ENCODE peak calls at places on chromosome 11, in nine cellular contexts. M, Q, K, H, L, B, I, P and F are unnamed samples.

GRCh38 chr11:74330065-74330858 is 18.8 kb upstream of the P4HA3 start:
- DNase-seq in M (no peak), Q (no peak), K (no peak), H (no peak), L (no peak), B (no peak), I (no peak), P (peak; percentile 61), F (no peak)

GRCh38 chr11:60672255-60672654 is 27.2 kb upstream of the MS4A8 start:
- DNase-seq in M (no peak), Q (no peak), K (no peak), H (no peak), L (no peak), B (no peak), I (no peak), P (no peak), F (no peak)

GRCh38 chr11:130897262-130898182 is 18.8 kb downstream of the SNX19 start:
- DNase-seq in M (no peak), Q (no peak), K (peak; percentile 93), H (peak; percentile 91), L (peak; percentile 90), B (peak; percentile 44), I (peak; percentile 88), P (peak; percentile 86), F (no peak)

GRCh38 chr11:13929551-13929950 is 33.0 kb upstream of the SPON1 start:
- DNase-seq in M (no peak), Q (peak; percentile 48), K (no peak), H (no peak), L (no peak), B (peak; percentile 67), I (no peak), P (no peak), F (no peak)

GRCh38 chr11:27392715-27393114 is 29.7 kb upstream of the CCDC34 start:
- DNase-seq in M (peak; percentile 37), Q (no peak), K (no peak), H (peak; percentile 50), L (no peak), B (no peak), I (no peak), P (peak; percentile 56), F (no peak)

GRCh38 chr11:1303196-1303821 is 6.1 kb downstream of the TOLLIP start:
- DNase-seq in M (no peak), Q (peak; percentile 36), K (no peak), H (no peak), L (peak; percentile 55), B (peak; percentile 52), I (no peak), P (peak; percentile 34), F (no peak)

GRCh38 chr11:5643585-5643984 is 18.8 kb downstream of the TRIM34 start:
- DNase-seq in M (no peak), Q (no peak), K (no peak), H (no peak), L (no peak), B (no peak), I (no peak), P (no peak), F (no peak)

GRCh38 chr11:33742249-33742851 is 6.1 kb upstream of the CD59 start:
- DNase-seq in M (peak; percentile 36), Q (no peak), K (no peak), H (no peak), L (no peak), B (peak; percentile 10), I (no peak), P (no peak), F (no peak)

GRCh38 chr11:119903821-119904220 is 174.8 kb upstream of the NECTIN1 start:
- DNase-seq in M (no peak), Q (no peak), K (no peak), H (no peak), L (no peak), B (no peak), I (no peak), P (no peak), F (no peak)

GRCh38 chr11:65787649-65788622 is 1.1 kb downstream of the OVOL1 start:
- DNase-seq in M (no peak), Q (no peak), K (no peak), H (no peak), L (no peak), B (no peak), I (no peak), P (no peak), F (no peak)

GRCh38 chr11:24496728-24497396 is at the start of gene LUZP2:
- DNase-seq in M (no peak), Q (no peak), K (no peak), H (no peak), L (no peak), B (peak; percentile 43), I (no peak), P (peak; percentile 28), F (no peak)

GRCh38 chr11:128761339-128761738 is 67.5 kb downstream of the FLI1 start:
- DNase-seq in M (no peak), Q (no peak), K (no peak), H (no peak), L (no peak), B (no peak), I (no peak), P (no peak), F (no peak)

GRCh38 chr11:130691581-130691980 is 224.7 kb downstream of the SNX19 start:
- DNase-seq in M (no peak), Q (no peak), K (no peak), H (no peak), L (no peak), B (no peak), I (no peak), P (no peak), F (no peak)

GRCh38 chr11:60182546-60183330 is at the start of gene MS4A6A:
- DNase-seq in M (no peak), Q (no peak), K (no peak), H (no peak), L (no peak), B (no peak), I (no peak), P (no peak), F (no peak)

GRCh38 chr11:72577271-72577681 is 96.9 kb downstream of the PDE2A start:
- DNase-seq in M (no peak), Q (no peak), K (peak; percentile 35), H (no peak), L (no peak), B (no peak), I (peak; percentile 49), P (no peak), F (no peak)

GRCh38 chr11:3341298-3341697 is 37.6 kb downstream of the ZNF195 start:
- DNase-seq in M (peak; percentile 9), Q (no peak), K (peak; percentile 59), H (no peak), L (no peak), B (peak; percentile 7), I (no peak), P (peak; percentile 27), F (peak; percentile 42)

GRCh38 chr11:66221726-66222236 is 46.7 kb upstream of the RAB1B start:
- DNase-seq in M (no peak), Q (no peak), K (peak; percentile 36), H (no peak), L (no peak), B (no peak), I (no peak), P (no peak), F (no peak)

GRCh38 chr11:109864161-109864661 is 229.0 kb upstream of the ZC3H12C start:
- DNase-seq in M (no peak), Q (no peak), K (no peak), H (no peak), L (no peak), B (no peak), I (no peak), P (no peak), F (no peak)

GRCh38 chr11:64810891-64811272 is 531 bp upstream of the MEN1 start:
- DNase-seq in M (no peak), Q (no peak), K (no peak), H (no peak), L (no peak), B (no peak), I (no peak), P (no peak), F (peak; percentile 54)

GRCh38 chr11:124113890-124114289 is 1.4 kb upstream of the VWA5A start:
- DNase-seq in M (no peak), Q (no peak), K (no peak), H (no peak), L (no peak), B (no peak), I (no peak), P (peak; percentile 16), F (no peak)

GRCh38 chr11:41461057-41461681 is 1.7 kb upstream of the LRRC4C start:
- DNase-seq in M (peak; percentile 28), Q (peak; percentile 0), K (no peak), H (no peak), L (no peak), B (no peak), I (no peak), P (peak; percentile 9), F (no peak)

GRCh38 chr11:83819936-83820549 is 533.9 kb upstream of the CCDC90B start:
- DNase-seq in M (peak; percentile 51), Q (peak; percentile 23), K (no peak), H (peak; percentile 25), L (no peak), B (peak; percentile 84), I (no peak), P (peak; percentile 48), F (no peak)

GRCh38 chr11:2534957-2535672 is 90.3 kb downstream of the KCNQ1 start:
- DNase-seq in M (no peak), Q (no peak), K (peak; percentile 40), H (no peak), L (no peak), B (no peak), I (peak; percentile 59), P (no peak), F (no peak)

GRCh38 chr11:64144587-64145295 is 21.2 kb downstream of the MACROD1 start:
- DNase-seq in M (no peak), Q (no peak), K (no peak), H (no peak), L (no peak), B (no peak), I (no peak), P (no peak), F (no peak)

GRCh38 chr11:33454264-33454663 is 197.1 kb downstream of the HIPK3 start:
- DNase-seq in M (no peak), Q (no peak), K (no peak), H (no peak), L (no peak), B (no peak), I (no peak), P (no peak), F (no peak)

GRCh38 chr11:72292106-72292790 is 48.3 kb upstream of the PHOX2A start:
- DNase-seq in M (no peak), Q (no peak), K (no peak), H (no peak), L (no peak), B (no peak), I (no peak), P (no peak), F (no peak)

GRCh38 chr11:5604896-5605295 is 8.5 kb downstream of the TRIM6 start:
- DNase-seq in M (no peak), Q (no peak), K (no peak), H (no peak), L (no peak), B (no peak), I (no peak), P (peak; percentile 20), F (no peak)

GRCh38 chr11:91981995-91982394 is 242.6 kb upstream of the FAT3 start:
- DNase-seq in M (peak; percentile 1), Q (no peak), K (peak; percentile 80), H (peak; percentile 99), L (peak; percentile 78), B (no peak), I (no peak), P (peak; percentile 88), F (no peak)

GRCh38 chr11:69500285-69501120 is 19.0 kb downstream of the LINC01488 start:
- DNase-seq in M (no peak), Q (peak; percentile 40), K (no peak), H (no peak), L (no peak), B (no peak), I (peak; percentile 72), P (no peak), F (no peak)

GRCh38 chr11:43578346-43579170 is 102.0 kb upstream of the HSD17B12 start:
- DNase-seq in M (peak; percentile 10), Q (peak; percentile 54), K (no peak), H (no peak), L (no peak), B (no peak), I (no peak), P (peak; percentile 53), F (no peak)